ENCODE peak calls at places on chromosomes 13 and 19, in nine cellular contexts. I, W, O, H, J, Z, P, S and T are unnamed samples.

GRCh38 chr13:109758937-109759480 is 27.4 kb downstream of the IRS2 start:
- DNase-seq in Z (no peak), H (no peak), S (no peak), O (no peak), J (no peak), I (no peak), W (no peak), P (no peak), T (peak; percentile 63)

GRCh38 chr13:30880756-30881155 is 25.3 kb upstream of the MEDAG start:
- DNase-seq in P (no peak), J (no peak), H (no peak), W (no peak), Z (no peak), S (no peak), I (peak; percentile 86), O (peak; percentile 55), T (no peak)

GRCh38 chr13:32538234-32538620 is 368 bp downstream of the N4BP2L2 start:
- DNase-seq in W (peak; percentile 13), Z (peak; percentile 20), S (no peak), O (no peak), H (no peak), I (peak; percentile 34), P (peak; percentile 85), J (no peak), T (no peak)

GRCh38 chr13:100176781-100177389 is 88.0 kb downstream of the PCCA start:
- DNase-seq in Z (no peak), H (no peak), O (no peak), W (no peak), I (no peak), S (no peak), J (no peak), P (no peak), T (peak; percentile 49)

GRCh38 chr13:44257806-44258205 is 115.8 kb upstream of the SERP2 start:
- DNase-seq in J (no peak), I (no peak), Z (no peak), H (no peak), W (no peak), P (no peak), S (no peak), O (no peak), T (no peak)

GRCh38 chr19:10747271-10747670 is 29.4 kb downstream of the DNM2 start:
- DNase-seq in O (no peak), Z (no peak), I (no peak), S (no peak), P (no peak), H (peak; percentile 44), W (no peak), J (peak; percentile 89), T (no peak)

GRCh38 chr19:7923295-7924191 is 2.4 kb downstream of the CTXN1 start:
- DNase-seq in H (no peak), O (no peak), Z (no peak), J (no peak), S (no peak), I (no peak), W (no peak), P (no peak), T (no peak)

GRCh38 chr13:44401577-44401976 is 28.0 kb downstream of the SERP2 start:
- DNase-seq in I (no peak), O (no peak), J (no peak), S (no peak), P (no peak), Z (no peak), H (no peak), W (no peak), T (no peak)

GRCh38 chr19:44643605-44644390 is at the start of gene PVR:
- DNase-seq in J (peak; percentile 87), H (peak; percentile 79), P (peak; percentile 41), W (peak; percentile 1), S (peak; percentile 75), Z (peak; percentile 21), O (peak; percentile 54), I (peak; percentile 95), T (peak; percentile 78)

GRCh38 chr19:51959791-51960190 is 26.8 kb downstream of the ZNF350 start:
- DNase-seq in O (no peak), Z (no peak), I (no peak), S (no peak), H (no peak), P (no peak), J (no peak), W (no peak), T (no peak)

GRCh38 chr13:46778879-46779278 is 18.1 kb downstream of the ESD start:
- DNase-seq in W (no peak), Z (no peak), I (peak; percentile 43), H (no peak), J (no peak), S (no peak), P (no peak), O (no peak), T (no peak)

GRCh38 chr13:95456837-95457236 is 95.7 kb upstream of the CLDN10 start:
- DNase-seq in O (no peak), W (no peak), I (no peak), H (no peak), P (no peak), S (no peak), J (no peak), Z (peak; percentile 74), T (no peak)